ENCODE peak calls at places on chromosome 3, in eight cellular contexts. Q, E, M, P, Z, U, F and B are unnamed samples.

GRCh38 chr3:160403028-160403545 is 3.6 kb downstream of the SMC4 start:
- DNase-seq in Q (no peak), E (no peak), M (peak), P (no peak), Z (no peak), U (no peak), F (peak), B (no peak)

GRCh38 chr3:16478516-16478915 is 35.0 kb downstream of the RFTN1 start:
- DNase-seq in Q (no peak), E (no peak), M (peak), P (no peak), Z (no peak), U (no peak), F (peak), B (no peak)

GRCh38 chr3:37024092-37024491 is 30.8 kb downstream of the MLH1 start:
- DNase-seq in Q (no peak), E (no peak), M (peak), P (no peak), Z (no peak), U (no peak), F (peak), B (no peak)

GRCh38 chr3:49373563-49373962 is 15.4 kb upstream of the GPX1 start:
- DNase-seq in Q (no peak), E (no peak), M (no peak), P (no peak), Z (no peak), U (no peak), F (no peak), B (no peak)

GRCh38 chr3:164533275-164533674 is 545.0 kb downstream of the SI start:
- DNase-seq in Q (no peak), E (no peak), M (no peak), P (no peak), Z (no peak), U (no peak), F (no peak), B (no peak)

GRCh38 chr3:107641572-107642307 is 119.0 kb downstream of the BBX start:
- DNase-seq in Q (no peak), E (no peak), M (peak), P (no peak), Z (no peak), U (no peak), F (peak), B (no peak)

GRCh38 chr3:57977755-57978715 is 30.2 kb upstream of the FLNB start:
- DNase-seq in Q (no peak), E (no peak), M (no peak), P (no peak), Z (no peak), U (no peak), F (no peak), B (no peak)

GRCh38 chr3:129039271-129040038 is 21.1 kb upstream of the GP9 start:
- DNase-seq in Q (no peak), E (no peak), M (no peak), P (no peak), Z (no peak), U (no peak), F (no peak), B (no peak)